ENCODE peak calls at places on chromosomes 6 and 20, in five cellular contexts. One of them, this sample, is unnamed.

GRCh38 chr6:31180500-31180899 is 10.0 kb upstream of the POU5F1 start:
- DNase-seq in neural crest cell: no peak
- DNase-seq in NCI-H1436 treated with DMSO at 0.1 percent for 48 hours: no peak
- DNase-seq in activated T-helper 1 cell treated with Interleukin-2 at 50 U/mL for 16 hours: no peak
- DNase-seq in CD4-positive, alpha-beta memory T cell: peak
- DNase-seq in this sample: peak

GRCh38 chr6:45398075-45398817 is 20.5 kb upstream of the SUPT3H start:
- DNase-seq in neural crest cell: no peak
- DNase-seq in NCI-H1436 treated with DMSO at 0.1 percent for 48 hours: no peak
- DNase-seq in activated T-helper 1 cell treated with Interleukin-2 at 50 U/mL for 16 hours: no peak
- DNase-seq in CD4-positive, alpha-beta memory T cell: no peak
- DNase-seq in this sample: no peak

GRCh38 chr6:101396552-101397173 is 3.2 kb downstream of the GRIK2 start:
- DNase-seq in neural crest cell: peak
- DNase-seq in NCI-H1436 treated with DMSO at 0.1 percent for 48 hours: no peak
- DNase-seq in activated T-helper 1 cell treated with Interleukin-2 at 50 U/mL for 16 hours: no peak
- DNase-seq in CD4-positive, alpha-beta memory T cell: no peak
- DNase-seq in this sample: no peak

GRCh38 chr6:155654474-155654873 is 198.8 kb upstream of the NOX3 start:
- DNase-seq in neural crest cell: no peak
- DNase-seq in NCI-H1436 treated with DMSO at 0.1 percent for 48 hours: no peak
- DNase-seq in activated T-helper 1 cell treated with Interleukin-2 at 50 U/mL for 16 hours: no peak
- DNase-seq in CD4-positive, alpha-beta memory T cell: no peak
- DNase-seq in this sample: no peak

GRCh38 chr6:41200296-41200900 is 551 bp downstream of the TREML2 start:
- DNase-seq in neural crest cell: no peak
- DNase-seq in NCI-H1436 treated with DMSO at 0.1 percent for 48 hours: no peak
- DNase-seq in activated T-helper 1 cell treated with Interleukin-2 at 50 U/mL for 16 hours: peak
- DNase-seq in CD4-positive, alpha-beta memory T cell: peak
- DNase-seq in this sample: peak

GRCh38 chr6:27478141-27478705 is 5.3 kb upstream of the ZNF184 start:
- DNase-seq in neural crest cell: no peak
- DNase-seq in NCI-H1436 treated with DMSO at 0.1 percent for 48 hours: no peak
- DNase-seq in activated T-helper 1 cell treated with Interleukin-2 at 50 U/mL for 16 hours: no peak
- DNase-seq in CD4-positive, alpha-beta memory T cell: no peak
- DNase-seq in this sample: no peak

GRCh38 chr20:53202781-53203180 is 230.6 kb downstream of the TSHZ2 start:
- DNase-seq in neural crest cell: no peak
- DNase-seq in NCI-H1436 treated with DMSO at 0.1 percent for 48 hours: peak
- DNase-seq in activated T-helper 1 cell treated with Interleukin-2 at 50 U/mL for 16 hours: no peak
- DNase-seq in CD4-positive, alpha-beta memory T cell: no peak
- DNase-seq in this sample: no peak

GRCh38 chr20:5720696-5721095 is 29.5 kb upstream of the SHLD1 start:
- DNase-seq in neural crest cell: no peak
- DNase-seq in NCI-H1436 treated with DMSO at 0.1 percent for 48 hours: no peak
- DNase-seq in activated T-helper 1 cell treated with Interleukin-2 at 50 U/mL for 16 hours: no peak
- DNase-seq in CD4-positive, alpha-beta memory T cell: no peak
- DNase-seq in this sample: no peak

GRCh38 chr20:44582321-44583025 is at the start of gene PKIG:
- DNase-seq in neural crest cell: no peak
- DNase-seq in NCI-H1436 treated with DMSO at 0.1 percent for 48 hours: no peak
- DNase-seq in activated T-helper 1 cell treated with Interleukin-2 at 50 U/mL for 16 hours: no peak
- DNase-seq in CD4-positive, alpha-beta memory T cell: no peak
- DNase-seq in this sample: no peak

GRCh38 chr6:52603000-52603795 is 26.3 kb upstream of the TRAM2 start:
- DNase-seq in neural crest cell: no peak
- DNase-seq in NCI-H1436 treated with DMSO at 0.1 percent for 48 hours: no peak
- DNase-seq in activated T-helper 1 cell treated with Interleukin-2 at 50 U/mL for 16 hours: no peak
- DNase-seq in CD4-positive, alpha-beta memory T cell: no peak
- DNase-seq in this sample: no peak

GRCh38 chr20:41380551-41381262 is 14.1 kb upstream of the EMILIN3 start:
- DNase-seq in neural crest cell: no peak
- DNase-seq in NCI-H1436 treated with DMSO at 0.1 percent for 48 hours: no peak
- DNase-seq in activated T-helper 1 cell treated with Interleukin-2 at 50 U/mL for 16 hours: no peak
- DNase-seq in CD4-positive, alpha-beta memory T cell: no peak
- DNase-seq in this sample: no peak

GRCh38 chr6:12923644-12924235 is 207.2 kb downstream of the PHACTR1 start:
- DNase-seq in neural crest cell: no peak
- DNase-seq in NCI-H1436 treated with DMSO at 0.1 percent for 48 hours: peak
- DNase-seq in activated T-helper 1 cell treated with Interleukin-2 at 50 U/mL for 16 hours: no peak
- DNase-seq in CD4-positive, alpha-beta memory T cell: no peak
- DNase-seq in this sample: no peak

GRCh38 chr20:9038791-9039190 is 30.1 kb upstream of the PLCB4 start:
- DNase-seq in neural crest cell: no peak
- DNase-seq in NCI-H1436 treated with DMSO at 0.1 percent for 48 hours: no peak
- DNase-seq in activated T-helper 1 cell treated with Interleukin-2 at 50 U/mL for 16 hours: no peak
- DNase-seq in CD4-positive, alpha-beta memory T cell: no peak
- DNase-seq in this sample: no peak

GRCh38 chr20:11569163-11569562 is 348.5 kb upstream of the BTBD3 start:
- DNase-seq in neural crest cell: no peak
- DNase-seq in NCI-H1436 treated with DMSO at 0.1 percent for 48 hours: peak
- DNase-seq in activated T-helper 1 cell treated with Interleukin-2 at 50 U/mL for 16 hours: no peak
- DNase-seq in CD4-positive, alpha-beta memory T cell: no peak
- DNase-seq in this sample: no peak

GRCh38 chr6:90493332-90493731 is 93.5 kb downstream of the MAP3K7 start:
- DNase-seq in neural crest cell: no peak
- DNase-seq in NCI-H1436 treated with DMSO at 0.1 percent for 48 hours: no peak
- DNase-seq in activated T-helper 1 cell treated with Interleukin-2 at 50 U/mL for 16 hours: no peak
- DNase-seq in CD4-positive, alpha-beta memory T cell: no peak
- DNase-seq in this sample: no peak

GRCh38 chr6:14634072-14634471 is 516.5 kb downstream of the CD83 start:
- DNase-seq in neural crest cell: no peak
- DNase-seq in NCI-H1436 treated with DMSO at 0.1 percent for 48 hours: no peak
- DNase-seq in activated T-helper 1 cell treated with Interleukin-2 at 50 U/mL for 16 hours: no peak
- DNase-seq in CD4-positive, alpha-beta memory T cell: no peak
- DNase-seq in this sample: no peak

GRCh38 chr6:30819287-30819917 is 64.9 kb upstream of the DDR1 start:
- DNase-seq in neural crest cell: no peak
- DNase-seq in NCI-H1436 treated with DMSO at 0.1 percent for 48 hours: no peak
- DNase-seq in activated T-helper 1 cell treated with Interleukin-2 at 50 U/mL for 16 hours: no peak
- DNase-seq in CD4-positive, alpha-beta memory T cell: no peak
- DNase-seq in this sample: no peak

GRCh38 chr20:2521369-2522305 is 12.9 kb upstream of the ZNF343 start:
- DNase-seq in neural crest cell: peak
- DNase-seq in NCI-H1436 treated with DMSO at 0.1 percent for 48 hours: no peak
- DNase-seq in activated T-helper 1 cell treated with Interleukin-2 at 50 U/mL for 16 hours: peak
- DNase-seq in CD4-positive, alpha-beta memory T cell: no peak
- DNase-seq in this sample: peak

GRCh38 chr6:99568103-99568933 is at the start of gene CCNC:
- DNase-seq in neural crest cell: peak
- DNase-seq in NCI-H1436 treated with DMSO at 0.1 percent for 48 hours: peak
- DNase-seq in activated T-helper 1 cell treated with Interleukin-2 at 50 U/mL for 16 hours: peak
- DNase-seq in CD4-positive, alpha-beta memory T cell: peak
- DNase-seq in this sample: peak

GRCh38 chr6:34515473-34516387 is 40.4 kb downstream of the SPDEF start:
- DNase-seq in neural crest cell: no peak
- DNase-seq in NCI-H1436 treated with DMSO at 0.1 percent for 48 hours: no peak
- DNase-seq in activated T-helper 1 cell treated with Interleukin-2 at 50 U/mL for 16 hours: no peak
- DNase-seq in CD4-positive, alpha-beta memory T cell: no peak
- DNase-seq in this sample: no peak

GRCh38 chr20:57027752-57028151 is 238.7 kb downstream of the BMP7 start:
- DNase-seq in neural crest cell: no peak
- DNase-seq in NCI-H1436 treated with DMSO at 0.1 percent for 48 hours: no peak
- DNase-seq in activated T-helper 1 cell treated with Interleukin-2 at 50 U/mL for 16 hours: no peak
- DNase-seq in CD4-positive, alpha-beta memory T cell: no peak
- DNase-seq in this sample: no peak

GRCh38 chr6:122491915-122492537 is 20.4 kb upstream of the SERINC1 start:
- DNase-seq in neural crest cell: peak
- DNase-seq in NCI-H1436 treated with DMSO at 0.1 percent for 48 hours: no peak
- DNase-seq in activated T-helper 1 cell treated with Interleukin-2 at 50 U/mL for 16 hours: peak
- DNase-seq in CD4-positive, alpha-beta memory T cell: peak
- DNase-seq in this sample: peak

GRCh38 chr20:1888796-1889463 is 6.3 kb upstream of the SIRPA start:
- DNase-seq in neural crest cell: no peak
- DNase-seq in NCI-H1436 treated with DMSO at 0.1 percent for 48 hours: peak
- DNase-seq in activated T-helper 1 cell treated with Interleukin-2 at 50 U/mL for 16 hours: no peak
- DNase-seq in CD4-positive, alpha-beta memory T cell: no peak
- DNase-seq in this sample: no peak

GRCh38 chr6:89797317-89797716 is 22.3 kb downstream of the MDN1 start:
- DNase-seq in neural crest cell: no peak
- DNase-seq in NCI-H1436 treated with DMSO at 0.1 percent for 48 hours: no peak
- DNase-seq in activated T-helper 1 cell treated with Interleukin-2 at 50 U/mL for 16 hours: no peak
- DNase-seq in CD4-positive, alpha-beta memory T cell: no peak
- DNase-seq in this sample: no peak